ENCODE peak calls at places on chromosome 16, in seven cellular contexts. One of them, this sample, is unnamed.

GRCh38 chr16:80570106-80570478 is 29.3 kb downstream of the DYNLRB2 start:
- DNase-seq in mucosa of gallbladder: no peak
- DNase-seq in HT1080: peak; percentile 79
- DNase-seq in nucleus accumbens: no peak
- DNase-seq in NCI-H510A: no peak
- DNase-seq in COR-L47: no peak
- DNase-seq in astrocyte of the cerebellum: peak; percentile 89
- DNase-seq in this sample: no peak

GRCh38 chr16:79451196-79451816 is 149.2 kb downstream of the MAF start:
- DNase-seq in HT1080: no peak
- DNase-seq in mucosa of gallbladder: no peak
- DNase-seq in nucleus accumbens: no peak
- DNase-seq in astrocyte of the cerebellum: no peak
- DNase-seq in NCI-H510A: no peak
- DNase-seq in COR-L47: no peak
- DNase-seq in this sample: no peak

GRCh38 chr16:29029168-29029994 is 44.5 kb downstream of the LAT start:
- DNase-seq in COR-L47: no peak
- DNase-seq in astrocyte of the cerebellum: peak; percentile 81
- DNase-seq in nucleus accumbens: peak; percentile 24
- DNase-seq in HT1080: peak; percentile 98
- DNase-seq in NCI-H510A: no peak
- DNase-seq in mucosa of gallbladder: no peak
- DNase-seq in this sample: no peak

GRCh38 chr16:2152695-2153506 is 2.7 kb upstream of the TRAF7 start:
- DNase-seq in COR-L47: no peak
- DNase-seq in nucleus accumbens: no peak
- DNase-seq in NCI-H510A: no peak
- DNase-seq in HT1080: peak; percentile 79
- DNase-seq in mucosa of gallbladder: no peak
- DNase-seq in astrocyte of the cerebellum: no peak
- DNase-seq in this sample: peak; percentile 36

GRCh38 chr16:70253291-70254094 is 1.8 kb upstream of the EXOSC6 start:
- DNase-seq in HT1080: no peak
- DNase-seq in astrocyte of the cerebellum: no peak
- DNase-seq in nucleus accumbens: no peak
- DNase-seq in NCI-H510A: no peak
- DNase-seq in mucosa of gallbladder: no peak
- DNase-seq in COR-L47: no peak
- DNase-seq in this sample: peak; percentile 4

GRCh38 chr16:24381470-24382118 is 125.5 kb downstream of the CACNG3 start:
- DNase-seq in NCI-H510A: no peak
- DNase-seq in astrocyte of the cerebellum: no peak
- DNase-seq in HT1080: peak; percentile 6
- DNase-seq in nucleus accumbens: no peak
- DNase-seq in mucosa of gallbladder: no peak
- DNase-seq in COR-L47: no peak
- DNase-seq in this sample: no peak

GRCh38 chr16:3662601-3663000 is 8.1 kb downstream of the DNASE1 start:
- DNase-seq in astrocyte of the cerebellum: no peak
- DNase-seq in nucleus accumbens: no peak
- DNase-seq in HT1080: no peak
- DNase-seq in COR-L47: no peak
- DNase-seq in NCI-H510A: no peak
- DNase-seq in mucosa of gallbladder: no peak
- DNase-seq in this sample: no peak

GRCh38 chr16:89582614-89583196 is 7.1 kb downstream of the CPNE7 start:
- DNase-seq in astrocyte of the cerebellum: no peak
- DNase-seq in NCI-H510A: no peak
- DNase-seq in nucleus accumbens: no peak
- DNase-seq in COR-L47: no peak
- DNase-seq in HT1080: no peak
- DNase-seq in mucosa of gallbladder: no peak
- DNase-seq in this sample: no peak

GRCh38 chr16:53745126-53745525 is 41.2 kb downstream of the FTO start:
- DNase-seq in mucosa of gallbladder: no peak
- DNase-seq in astrocyte of the cerebellum: peak; percentile 47
- DNase-seq in HT1080: no peak
- DNase-seq in NCI-H510A: no peak
- DNase-seq in COR-L47: no peak
- DNase-seq in nucleus accumbens: no peak
- DNase-seq in this sample: no peak

This sample was measured in NCI-H345.